ENCODE peak calls at places on chromosomes 3 and 15, in six cellular contexts. A, T, N, I, Q and D are unnamed samples.
A peak's percentile ranks its signal among the peaks of the same experiment; 100 is the strongest.

GRCh38 chr3:134364061-134364935 is 9.9 kb downstream of the AMOTL2 start:
- DNase-seq in A (peak; percentile 88), T (peak; percentile 94), N (peak; percentile 94), I (no peak), Q (peak; percentile 94), D (peak; percentile 91)

GRCh38 chr3:175146258-175146657 is 287.1 kb downstream of the NAALADL2 start:
- DNase-seq in A (no peak), T (no peak), N (no peak), I (no peak), Q (peak; percentile 50), D (no peak)

GRCh38 chr3:183291511-183292031 is 38.5 kb downstream of the B3GNT5 start:
- DNase-seq in A (no peak), T (no peak), N (no peak), I (no peak), Q (peak; percentile 81), D (no peak)

GRCh38 chr3:108818404-108818803 is 4.2 kb upstream of the TRAT1 start:
- DNase-seq in A (no peak), T (peak; percentile 77), N (no peak), I (peak; percentile 21), Q (peak; percentile 61), D (no peak)

GRCh38 chr15:89494941-89495637 is 1.3 kb downstream of the RHCG start:
- DNase-seq in A (peak; percentile 78), T (peak; percentile 50), N (no peak), I (peak; percentile 23), Q (peak; percentile 21), D (no peak)

GRCh38 chr3:117400303-117400702 is 690.7 kb downstream of the TUSC7 start:
- DNase-seq in A (no peak), T (no peak), N (no peak), I (no peak), Q (no peak), D (no peak)

GRCh38 chr15:90143176-90143655 is 40.9 kb upstream of the IDH2 start:
- DNase-seq in A (peak; percentile 91), T (peak; percentile 95), N (peak; percentile 42), I (peak; percentile 79), Q (peak; percentile 79), D (peak; percentile 85)

GRCh38 chr3:133293397-133294107 is 106.3 kb upstream of the BFSP2 start:
- DNase-seq in A (no peak), T (no peak), N (no peak), I (no peak), Q (no peak), D (no peak)

GRCh38 chr15:43800286-43801136 is at the start of gene HYPK:
- DNase-seq in A (peak; percentile 88), T (peak; percentile 95), N (peak; percentile 95), I (peak; percentile 93), Q (peak; percentile 85), D (peak; percentile 93)

GRCh38 chr15:95025924-95026728 is 794.8 kb downstream of the MCTP2 start:
- DNase-seq in A (peak; percentile 79), T (peak; percentile 42), N (peak; percentile 44), I (peak; percentile 19), Q (peak; percentile 69), D (no peak)

GRCh38 chr3:15309662-15310335 is 22.6 kb downstream of the SH3BP5 start:
- DNase-seq in A (no peak), T (no peak), N (no peak), I (no peak), Q (peak; percentile 61), D (no peak)

GRCh38 chr3:37946531-37946889 is 44.1 kb upstream of the VILL start:
- DNase-seq in A (no peak), T (no peak), N (no peak), I (no peak), Q (no peak), D (no peak)

GRCh38 chr3:63353383-63353782 is 75.3 kb downstream of the SYNPR start:
- DNase-seq in A (no peak), T (no peak), N (no peak), I (no peak), Q (peak; percentile 56), D (no peak)

GRCh38 chr15:44792715-44793114 is 56.4 kb downstream of the TRIM69 start:
- DNase-seq in A (no peak), T (no peak), N (no peak), I (no peak), Q (no peak), D (no peak)

GRCh38 chr3:37992271-37993066 is 1.9 kb downstream of the VILL start:
- DNase-seq in A (no peak), T (no peak), N (peak; percentile 7), I (no peak), Q (peak; percentile 63), D (peak; percentile 84)

GRCh38 chr3:150613709-150614480 is 10.8 kb downstream of the SELENOT start:
- DNase-seq in A (no peak), T (no peak), N (no peak), I (no peak), Q (no peak), D (no peak)

GRCh38 chr3:128845695-128846491 is 33.5 kb upstream of the ACAD9 start:
- DNase-seq in A (peak; percentile 97), T (peak; percentile 86), N (peak; percentile 91), I (peak; percentile 76), Q (no peak), D (peak; percentile 79)

GRCh38 chr15:83088876-83089275 is 18.6 kb upstream of the TM6SF1 start:
- DNase-seq in A (no peak), T (no peak), N (no peak), I (no peak), Q (no peak), D (no peak)

GRCh38 chr15:83087535-83087934 is 19.9 kb upstream of the TM6SF1 start:
- DNase-seq in A (no peak), T (no peak), N (no peak), I (no peak), Q (no peak), D (no peak)

GRCh38 chr15:83094592-83094991 is 12.9 kb upstream of the TM6SF1 start:
- DNase-seq in A (no peak), T (no peak), N (no peak), I (no peak), Q (no peak), D (no peak)

GRCh38 chr15:83090465-83090864 is 17.0 kb upstream of the TM6SF1 start:
- DNase-seq in A (no peak), T (peak; percentile 63), N (no peak), I (no peak), Q (no peak), D (no peak)

DNA sequence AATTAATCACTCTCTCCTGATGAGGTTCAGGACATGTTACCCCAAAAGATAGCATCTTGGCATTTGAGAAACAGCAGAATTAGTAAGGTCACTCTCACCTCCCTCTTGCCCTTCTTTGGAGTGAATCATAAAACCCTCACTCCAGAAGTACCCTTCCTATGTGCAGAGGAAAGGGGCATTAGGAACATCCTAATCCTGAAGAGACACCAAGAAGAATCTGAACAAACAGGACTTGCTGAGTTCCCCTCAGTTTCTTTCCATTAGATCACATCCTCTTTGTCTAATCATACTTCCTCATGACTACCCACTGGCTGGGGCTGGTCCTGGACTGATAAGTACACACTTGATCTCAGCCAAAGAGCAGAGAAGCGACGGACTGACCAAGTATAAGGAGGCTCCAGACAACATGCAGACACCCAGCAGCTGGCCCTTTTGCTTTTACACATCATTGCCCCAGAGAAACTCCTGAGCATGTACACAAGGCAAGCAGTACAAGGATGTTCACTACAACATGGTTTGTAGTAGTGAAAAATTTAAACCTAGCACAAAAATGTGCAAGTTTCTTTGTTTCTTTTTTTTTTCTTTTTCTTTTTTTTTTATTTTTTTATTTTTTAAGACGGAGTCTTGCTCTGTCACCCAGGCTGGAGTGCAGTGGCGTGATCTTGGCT is 15.0 kb upstream of the TM6SF1 start:
- DNase-seq in A (no peak), T (peak; percentile 42), N (peak; percentile 52), I (peak; percentile 71), Q (peak; percentile 32), D (peak; percentile 70)
- H3K27ac ChIP-seq in A (no peak overlapping the region), T (peak overlapping the region; percentile 38), N (peak overlapping the region; percentile 62), I (no peak overlapping the region), Q (no peak overlapping the region), D (no peak overlapping the region)

GRCh38 chr15:101487060-101487459 is 2.4 kb downstream of the PCSK6 start:
- DNase-seq in A (no peak), T (no peak), N (no peak), I (no peak), Q (no peak), D (no peak)

GRCh38 chr15:101489236-101489632 is 273 bp downstream of the PCSK6 start:
- DNase-seq in A (peak; percentile 59), T (peak; percentile 58), N (peak; percentile 53), I (no peak), Q (peak; percentile 16), D (peak; percentile 73)

GRCh38 chr15:101490408-101490891 is 943 bp upstream of the PCSK6 start:
- DNase-seq in A (no peak), T (no peak), N (no peak), I (no peak), Q (no peak), D (no peak)

GRCh38 chr15:101489633-101490407 is at the start of gene PCSK6:
- DNase-seq in A (peak; percentile 68), T (peak; percentile 38), N (peak; percentile 43), I (no peak), Q (no peak), D (peak; percentile 67)

DNA sequence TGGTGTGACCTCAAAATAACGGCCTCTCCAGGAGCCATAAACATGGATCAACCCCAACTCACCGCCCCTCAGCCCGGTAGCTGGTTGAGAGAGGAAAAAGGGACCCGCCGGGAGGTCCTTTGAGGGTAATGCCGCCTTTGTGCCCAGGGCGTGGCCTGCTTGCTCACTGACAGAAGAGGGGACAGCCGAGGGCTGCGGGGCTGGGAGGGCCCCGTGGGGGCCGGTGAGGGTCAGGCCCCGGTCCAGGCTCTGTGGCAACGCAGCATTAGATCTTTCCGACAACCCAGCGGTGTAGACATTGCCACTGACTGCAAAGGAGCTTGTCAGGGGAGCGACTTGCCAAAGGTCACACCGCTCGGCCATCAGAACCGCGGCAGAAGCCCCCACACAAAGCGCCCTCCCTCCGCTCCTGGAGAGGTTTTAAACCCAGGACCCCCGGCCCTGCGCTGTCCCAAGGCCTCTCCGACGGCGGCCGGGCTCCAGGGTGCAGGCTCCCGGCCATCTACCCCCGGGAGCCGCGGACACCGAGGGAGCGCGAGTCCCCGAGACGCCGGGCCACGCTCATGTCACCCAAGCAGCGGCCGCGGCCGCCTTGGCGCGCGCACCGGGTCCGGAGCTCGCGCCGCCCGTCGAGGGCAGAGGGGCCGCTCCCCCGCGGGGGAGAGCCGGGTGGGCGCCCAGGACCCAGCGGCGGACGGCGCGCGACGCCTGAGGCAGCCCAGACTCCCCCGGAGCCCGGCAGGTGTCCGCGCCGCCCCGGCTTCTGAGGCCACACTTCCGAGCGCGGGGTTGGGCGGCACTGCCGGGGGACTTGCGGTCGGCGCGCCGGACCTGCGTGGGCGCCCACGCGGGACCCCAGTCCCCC is 975 bp downstream of the PCSK6 start:
- DNase-seq in A (peak; percentile 60), T (no peak), N (no peak), I (no peak), Q (no peak), D (no peak)
- H3K27ac ChIP-seq in A (no peak overlapping the region), T (no peak overlapping the region), N (no peak overlapping the region), I (no peak overlapping the region), Q (no peak overlapping the region), D (no peak overlapping the region)

GRCh38 chr3:145767909-145768308 is 393.1 kb downstream of the PLOD2 start:
- DNase-seq in A (no peak), T (no peak), N (no peak), I (peak; percentile 6), Q (peak; percentile 23), D (no peak)
- H3K27ac ChIP-seq in A (no peak overlapping the region), T (no peak overlapping the region), N (no peak overlapping the region), I (no peak overlapping the region), Q (no peak overlapping the region), D (no peak overlapping the region)

GRCh38 chr3:6273878-6274277 is 587.0 kb upstream of the GRM7 start:
- DNase-seq in A (no peak), T (no peak), N (no peak), I (no peak), Q (no peak), D (no peak)
- H3K27ac ChIP-seq in A (no peak overlapping the region), T (no peak overlapping the region), N (no peak overlapping the region), I (no peak overlapping the region), Q (no peak overlapping the region), D (no peak overlapping the region)